ENCODE peak calls at places on chromosome 7, in six cellular contexts. P, X, F, W, O and K are unnamed samples. For H3K4me1 and H3K9me3, the result is how much of the 10 kb centered on the place peaks cover.

GRCh38 chr7:55033241-55033846 is 14.5 kb downstream of the EGFR start:
- ATAC-seq in P (no peak), X (peak), F (peak), W (no peak), O (no peak), K (no peak)

GRCh38 chr7:17672774-17673173 is 267.5 kb downstream of the SNX13 start:
- ATAC-seq in P (no peak), X (no peak), F (no peak), W (no peak), O (no peak), K (no peak)

GRCh38 chr7:18201349-18201748 is 173.7 kb upstream of the PRPS1L1 start:
- ATAC-seq in P (peak), X (no peak), F (no peak), W (no peak), O (no peak), K (no peak)

GRCh38 chr7:142196066-142196840 is 61.6 kb downstream of the PRSS58 start:
- ATAC-seq in P (no peak), X (no peak), F (no peak), W (no peak), O (no peak), K (no peak)

GRCh38 chr7:142611566-142612250 is 137.6 kb upstream of the PRSS1 start:
- ATAC-seq in P (no peak), X (no peak), F (no peak), W (no peak), O (no peak), K (no peak)

GRCh38 chr7:24732646-24733413 is 24.4 kb downstream of the GSDME start:
- ATAC-seq in P (no peak), X (no peak), F (peak), W (peak), O (no peak), K (peak)

GRCh38 chr7:113504142-113504541 is 385.8 kb upstream of the SMIM30 start:
- ATAC-seq in P (peak), X (no peak), F (no peak), W (no peak), O (no peak), K (no peak)

GRCh38 chr7:55052726-55053431 is 34.1 kb downstream of the EGFR start:
- ATAC-seq in P (no peak), X (no peak), F (no peak), W (no peak), O (no peak), K (no peak)

GRCh38 chr7:158952776-158953175 is 96.4 kb downstream of the DYNC2I1 start:
- ATAC-seq in P (no peak), X (no peak), F (no peak), W (no peak), O (no peak), K (no peak)

GRCh38 chr7:128831178-128831993 is 1.2 kb downstream of the FLNC start:
- ATAC-seq in P (peak), X (peak), F (peak), W (peak), O (no peak), K (peak)

GRCh38 chr7:23114854-23115253 is 9.3 kb downstream of the KLHL7 start:
- ATAC-seq in P (no peak), X (no peak), F (no peak), W (peak), O (no peak), K (no peak)
- H3K4me1 ChIP-seq in P (under half), X (under half), F (under half), W (under half), O (under half), K (under half)

DNA sequence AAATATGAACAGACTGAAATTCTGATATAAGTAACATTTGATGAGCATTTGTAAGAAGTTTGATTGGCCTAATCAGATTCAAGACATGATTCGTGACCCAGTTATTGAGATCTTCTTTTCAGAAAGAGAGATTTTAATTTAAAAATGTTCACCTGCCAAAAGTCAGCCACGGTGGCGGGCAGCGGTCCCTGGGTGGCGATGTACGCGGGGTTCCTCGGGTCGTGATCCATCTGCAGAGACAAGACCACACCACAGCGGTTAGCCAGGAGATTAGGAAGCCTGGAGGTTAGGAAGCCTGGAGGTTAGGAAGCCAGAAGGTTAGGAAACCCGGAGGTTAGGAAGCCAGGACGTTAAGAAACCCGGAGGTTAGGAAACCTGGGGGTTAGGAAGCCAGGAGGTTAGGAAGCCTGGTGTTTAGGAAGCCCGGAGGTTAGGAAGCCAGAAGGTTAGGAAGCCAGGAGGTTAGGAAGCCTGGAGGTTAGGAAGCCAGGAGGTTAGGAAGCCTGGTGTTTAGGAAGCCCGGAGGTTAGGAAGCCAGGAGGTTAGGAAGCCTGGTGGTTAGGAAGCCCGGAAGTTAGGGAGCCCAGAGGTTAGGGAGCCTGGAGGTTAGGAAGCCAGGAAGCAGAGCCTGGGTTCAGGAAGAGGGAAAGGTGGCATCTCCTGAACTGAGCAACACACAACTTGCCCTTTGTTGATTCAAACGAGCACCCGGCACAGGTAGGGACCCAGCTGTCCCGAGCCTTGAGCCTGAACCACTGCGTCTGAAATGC is 258.5 kb downstream of the DNAJB6 start:
- ATAC-seq in P (no peak), X (no peak), F (no peak), W (no peak), O (no peak), K (no peak)
- H3K9me3 ChIP-seq in P (under half), X (under half), F (under half), W (half or more), O (under half), K (under half)

DNA sequence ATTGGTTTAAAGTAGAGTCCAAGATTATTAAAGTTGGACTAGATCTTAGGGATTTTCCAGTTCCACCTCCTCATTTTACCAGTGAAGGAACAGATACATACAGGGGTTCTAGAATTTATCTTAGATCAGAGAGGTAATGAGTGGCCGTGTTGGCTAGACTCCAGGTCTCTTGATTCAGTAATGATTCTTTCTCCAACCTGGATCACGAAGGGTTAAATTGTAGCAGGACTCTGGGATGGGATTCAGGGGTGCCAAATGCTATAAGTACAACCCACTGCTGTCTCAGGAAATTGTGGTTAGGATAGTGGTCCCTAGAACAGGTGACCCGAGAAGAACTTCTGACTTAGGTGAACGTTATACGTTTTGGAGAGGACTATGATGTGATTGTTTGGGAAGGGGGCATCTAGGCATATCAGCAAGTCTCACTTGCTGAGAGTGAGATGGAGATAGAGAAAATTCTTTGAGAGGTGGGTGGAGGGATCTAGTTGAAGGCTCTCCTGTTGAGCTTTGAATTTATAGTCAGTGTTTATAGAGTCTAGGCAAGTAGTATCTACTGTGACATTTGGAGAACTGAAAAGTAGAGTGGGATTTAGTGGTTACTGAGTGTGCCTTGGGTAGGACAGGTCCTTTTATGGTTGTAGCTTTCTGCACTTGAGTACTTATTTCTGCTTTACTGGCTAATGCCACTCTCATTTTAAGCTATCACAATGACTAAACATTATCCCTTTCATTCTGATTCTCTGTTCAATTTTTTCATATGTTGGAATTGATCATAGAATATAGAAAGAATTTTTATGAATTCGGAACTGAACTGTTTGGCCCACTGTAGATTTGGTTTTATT is 58.3 kb downstream of the ST7 start:
- ATAC-seq in P (no peak), X (no peak), F (peak), W (no peak), O (peak), K (no peak)
- H3K4me1 ChIP-seq in P (under half), X (under half), F (under half), W (under half), O (under half), K (under half)

DNA sequence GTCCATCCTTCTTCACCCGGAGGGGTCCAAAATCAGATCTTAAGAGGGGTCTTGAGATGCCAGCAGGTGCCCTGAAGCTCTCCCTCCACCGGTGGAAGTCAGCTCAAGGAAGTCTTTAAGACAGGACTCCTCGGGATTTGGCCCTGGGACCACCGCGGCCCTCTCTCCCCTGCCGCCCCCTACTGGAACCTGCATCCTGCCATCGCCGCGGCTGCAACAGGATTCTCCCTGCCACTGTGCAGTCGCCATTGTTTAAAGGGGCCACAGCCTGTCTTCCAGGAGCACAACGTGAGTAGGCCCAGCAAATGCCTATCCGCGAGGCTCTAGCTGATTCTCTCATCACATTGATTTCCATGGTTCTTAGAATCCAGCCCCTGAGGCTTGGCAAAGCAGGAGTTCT is 324.3 kb downstream of the ZNF716 start:
- ATAC-seq in P (no peak), X (no peak), F (no peak), W (no peak), O (no peak), K (no peak)
- H3K9me3 ChIP-seq in P (under half), X (under half), F (under half), W (under half), O (under half), K (under half)

GRCh38 chr7:607938-608337 is 88.3 kb upstream of the PDGFA start:
- ATAC-seq in P (no peak), X (no peak), F (no peak), W (no peak), O (no peak), K (no peak)
- H3K4me1 ChIP-seq in P (under half), X (under half), F (under half), W (under half), O (under half), K (under half)

GRCh38 chr7:157929671-157930070 is 592.9 kb downstream of the DNAJB6 start:
- ATAC-seq in P (no peak), X (no peak), F (no peak), W (no peak), O (no peak), K (no peak)

GRCh38 chr7:157928808-157929425 is 592.1 kb downstream of the DNAJB6 start:
- ATAC-seq in P (no peak), X (no peak), F (no peak), W (no peak), O (no peak), K (no peak)

GRCh38 chr7:157930441-157930840 is 593.6 kb downstream of the DNAJB6 start:
- ATAC-seq in P (no peak), X (no peak), F (no peak), W (no peak), O (no peak), K (no peak)

GRCh38 chr7:157930926-157931466 is 594.2 kb downstream of the DNAJB6 start:
- ATAC-seq in P (no peak), X (no peak), F (no peak), W (no peak), O (no peak), K (no peak)

DNA sequence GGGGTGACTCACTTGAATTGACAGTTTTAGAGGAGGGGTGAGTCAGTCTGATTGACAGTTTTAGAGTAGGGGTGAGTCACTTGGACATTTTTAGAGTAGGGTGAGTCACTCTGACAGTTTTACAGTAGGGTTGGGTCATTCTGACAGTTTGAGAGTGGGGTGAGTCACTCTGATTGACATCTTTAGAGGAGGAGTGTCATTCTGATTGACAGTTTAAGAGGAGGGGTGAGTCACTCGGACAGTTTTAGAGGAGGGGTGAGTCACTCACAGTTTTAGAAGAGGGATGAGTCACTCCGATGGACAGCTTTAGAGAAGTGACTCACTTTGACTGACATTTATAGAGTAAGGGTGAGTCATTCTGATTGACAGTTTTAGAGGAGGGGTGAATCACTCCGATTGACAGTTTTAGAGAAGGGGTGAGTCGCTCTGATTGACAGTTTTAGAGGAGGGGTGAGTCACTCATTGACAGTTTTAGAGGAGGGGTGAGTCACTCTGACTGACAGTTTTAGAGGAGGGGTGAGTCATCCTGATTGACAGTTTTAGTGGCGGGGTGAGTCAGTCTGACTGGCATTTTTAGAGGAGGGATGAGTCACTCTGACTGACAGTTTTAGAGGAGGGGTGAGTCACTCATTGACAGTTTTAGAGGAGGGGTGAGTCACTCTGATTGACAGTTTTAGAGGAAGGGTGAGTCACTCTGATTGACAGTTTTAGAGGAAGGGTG is 595.9 kb downstream of the DNAJB6 start:
- ATAC-seq in P (no peak), X (no peak), F (no peak), W (no peak), O (peak), K (no peak)
- H3K9me3 ChIP-seq in P (under half), X (under half), F (under half), W (half or more), O (under half), K (under half)